ENCODE peak calls at places on chromosome 3, in five cellular contexts. One of them, this sample, is unnamed.

GRCh38 chr3:107845355-107846281 is 245.2 kb downstream of the CD47 start:
- DNase-seq in IMR-90: peak; percentile 21
- DNase-seq in GM12878: no peak
- DNase-seq in HepG2: no peak
- DNase-seq in HCT116: no peak
- DNase-seq in this sample: no peak

GRCh38 chr3:46715507-46716175 is 2.0 kb downstream of the PRSS50 start:
- DNase-seq in IMR-90: no peak
- DNase-seq in GM12878: no peak
- DNase-seq in HepG2: no peak
- DNase-seq in HCT116: no peak
- DNase-seq in this sample: no peak

GRCh38 chr3:194255252-194256039 is 95.7 kb downstream of the CPN2 start:
- DNase-seq in IMR-90: no peak
- DNase-seq in GM12878: peak; percentile 11
- DNase-seq in HepG2: peak; percentile 71
- DNase-seq in HCT116: no peak
- DNase-seq in this sample: peak; percentile 94

GRCh38 chr3:122299872-122300460 is 25.1 kb upstream of the CSTA start:
- DNase-seq in IMR-90: peak; percentile 17
- DNase-seq in GM12878: no peak
- DNase-seq in HepG2: peak; percentile 33
- DNase-seq in HCT116: peak; percentile 15
- DNase-seq in this sample: peak; percentile 26

GRCh38 chr3:153103406-153103945 is 58.5 kb upstream of the RAP2B start:
- DNase-seq in IMR-90: no peak
- DNase-seq in GM12878: no peak
- DNase-seq in HepG2: no peak
- DNase-seq in HCT116: no peak
- DNase-seq in this sample: no peak

GRCh38 chr3:187066228-187066995 is 72.9 kb downstream of the RPL39L start:
- DNase-seq in IMR-90: peak; percentile 11
- DNase-seq in GM12878: no peak
- DNase-seq in HepG2: peak; percentile 65
- DNase-seq in HCT116: peak; percentile 47
- DNase-seq in this sample: peak; percentile 69

GRCh38 chr3:132637590-132637989 is 22.0 kb downstream of the ACAD11 start:
- DNase-seq in IMR-90: peak; percentile 49
- DNase-seq in GM12878: no peak
- DNase-seq in HepG2: no peak
- DNase-seq in HCT116: no peak
- DNase-seq in this sample: no peak

GRCh38 chr3:139288266-139288821 is 55.5 kb upstream of the MRPS22 start:
- DNase-seq in IMR-90: no peak
- DNase-seq in GM12878: no peak
- DNase-seq in HepG2: no peak
- DNase-seq in HCT116: no peak
- DNase-seq in this sample: peak; percentile 67

GRCh38 chr3:187889601-187890404 is 144.5 kb upstream of the BCL6 start:
- DNase-seq in IMR-90: no peak
- DNase-seq in GM12878: no peak
- DNase-seq in HepG2: peak; percentile 75
- DNase-seq in HCT116: peak; percentile 13
- DNase-seq in this sample: peak; percentile 18

GRCh38 chr3:94150113-94150512 is 87.3 kb downstream of the NSUN3 start:
- DNase-seq in IMR-90: no peak
- DNase-seq in GM12878: no peak
- DNase-seq in HepG2: no peak
- DNase-seq in HCT116: no peak
- DNase-seq in this sample: no peak

GRCh38 chr3:37072892-37073291 is 79.6 kb downstream of the MLH1 start:
- DNase-seq in IMR-90: peak; percentile 93
- DNase-seq in GM12878: no peak
- DNase-seq in HepG2: no peak
- DNase-seq in HCT116: no peak
- DNase-seq in this sample: no peak

GRCh38 chr3:101329016-101329673 is 8.8 kb upstream of the IMPG2 start:
- DNase-seq in IMR-90: no peak
- DNase-seq in GM12878: no peak
- DNase-seq in HepG2: no peak
- DNase-seq in HCT116: no peak
- DNase-seq in this sample: no peak

GRCh38 chr3:196599734-196600128 is 31.3 kb downstream of the FBXO45 start:
- DNase-seq in IMR-90: peak; percentile 12
- DNase-seq in GM12878: no peak
- DNase-seq in HepG2: no peak
- DNase-seq in HCT116: no peak
- DNase-seq in this sample: no peak

GRCh38 chr3:130907966-130908365 is 14.1 kb downstream of the ATP2C1 start:
- DNase-seq in IMR-90: no peak
- DNase-seq in GM12878: no peak
- DNase-seq in HepG2: no peak
- DNase-seq in HCT116: no peak
- DNase-seq in this sample: no peak

GRCh38 chr3:19543212-19543841 is 390.7 kb downstream of the EFHB start:
- DNase-seq in IMR-90: no peak
- DNase-seq in GM12878: peak; percentile 25
- DNase-seq in HepG2: peak; percentile 15
- DNase-seq in HCT116: peak; percentile 1
- DNase-seq in this sample: no peak

GRCh38 chr3:56342475-56342874 is 125.8 kb downstream of the ERC2 start:
- DNase-seq in IMR-90: no peak
- DNase-seq in GM12878: no peak
- DNase-seq in HepG2: no peak
- DNase-seq in HCT116: no peak
- DNase-seq in this sample: no peak

GRCh38 chr3:13260259-13261103 is 159.6 kb downstream of the NUP210 start:
- DNase-seq in IMR-90: no peak
- DNase-seq in GM12878: no peak
- DNase-seq in HepG2: no peak
- DNase-seq in HCT116: no peak
- DNase-seq in this sample: no peak

GRCh38 chr3:155070932-155071387 is 9.2 kb upstream of the MME start:
- DNase-seq in IMR-90: peak; percentile 99
- DNase-seq in GM12878: no peak
- DNase-seq in HepG2: no peak
- DNase-seq in HCT116: no peak
- DNase-seq in this sample: peak; percentile 11

GRCh38 chr3:72123908-72124441 is 339.0 kb upstream of the PROK2 start:
- DNase-seq in IMR-90: peak; percentile 78
- DNase-seq in GM12878: peak; percentile 19
- DNase-seq in HepG2: peak; percentile 21
- DNase-seq in HCT116: peak; percentile 75
- DNase-seq in this sample: peak; percentile 64

GRCh38 chr3:119322021-119322522 is 27.9 kb downstream of the ARHGAP31 start:
- DNase-seq in IMR-90: peak; percentile 47
- DNase-seq in GM12878: no peak
- DNase-seq in HepG2: no peak
- DNase-seq in HCT116: no peak
- DNase-seq in this sample: no peak

GRCh38 chr3:119326976-119327375 is 32.8 kb downstream of the ARHGAP31 start:
- DNase-seq in IMR-90: no peak
- DNase-seq in GM12878: no peak
- DNase-seq in HepG2: no peak
- DNase-seq in HCT116: no peak
- DNase-seq in this sample: no peak

GRCh38 chr3:119322523-119323400 is 28.6 kb downstream of the ARHGAP31 start:
- DNase-seq in IMR-90: peak; percentile 79
- DNase-seq in GM12878: peak; percentile 73
- DNase-seq in HepG2: peak; percentile 56
- DNase-seq in HCT116: peak; percentile 48
- DNase-seq in this sample: peak; percentile 80

GRCh38 chr3:119324899-119325298 is 30.7 kb downstream of the ARHGAP31 start:
- DNase-seq in IMR-90: no peak
- DNase-seq in GM12878: no peak
- DNase-seq in HepG2: no peak
- DNase-seq in HCT116: no peak
- DNase-seq in this sample: no peak

DNA sequence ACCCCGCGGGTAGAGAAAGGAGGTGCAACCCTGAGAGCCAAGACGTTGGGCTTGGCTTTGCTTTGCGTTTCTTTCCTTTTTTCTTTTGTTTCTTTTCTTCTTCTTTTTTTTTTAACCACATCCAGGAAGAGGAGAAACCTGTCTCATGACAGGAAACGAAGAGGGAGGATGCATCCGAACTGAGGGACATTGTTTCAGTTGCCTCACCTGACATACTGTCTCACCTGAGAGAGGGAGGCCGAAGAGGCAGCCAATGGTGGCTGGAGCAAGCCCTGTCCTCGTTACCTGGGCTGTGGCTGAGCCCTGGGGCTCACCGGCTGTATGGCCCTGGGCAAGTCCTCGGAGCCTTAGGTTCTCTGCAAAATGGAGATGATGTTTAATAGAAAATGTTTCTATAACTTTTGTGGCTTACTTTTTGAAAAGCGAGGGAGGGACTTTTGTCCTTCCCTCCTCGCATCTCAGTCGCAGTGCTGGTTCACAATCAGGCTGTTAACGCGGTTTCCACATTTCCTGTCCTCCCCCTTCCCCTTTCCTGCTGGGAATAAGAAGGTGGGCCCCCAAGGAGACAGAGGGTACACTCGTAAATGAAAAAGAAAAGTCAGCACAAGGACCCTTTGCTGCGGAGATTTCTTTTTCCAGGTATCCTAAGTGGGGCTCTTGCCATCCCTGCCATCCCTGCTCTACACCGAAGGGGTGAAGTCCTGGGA is 29.4 kb downstream of the ARHGAP31 start:
- DNase-seq in IMR-90: no peak
- DNase-seq in GM12878: no peak
- DNase-seq in HepG2: no peak
- DNase-seq in HCT116: no peak
- DNase-seq in this sample: no peak
- TF ChIP-seq CEBPB in IMR-90: no peak
- TF ChIP-seq CEBPB in GM12878: no peak
- TF ChIP-seq CEBPB in HepG2: no peak
- TF ChIP-seq CEBPB in HCT116: no peak
- TF ChIP-seq CEBPB in this sample: no peak

GRCh38 chr3:26589678-26590077 is 32.9 kb upstream of the LRRC3B start:
- DNase-seq in IMR-90: no peak
- DNase-seq in GM12878: no peak
- DNase-seq in HepG2: no peak
- DNase-seq in HCT116: no peak
- DNase-seq in this sample: no peak
- H3K27me3 ChIP-seq in IMR-90: no peaks in the 10 kb centered on the region
- H3K27me3 ChIP-seq in GM12878: no peaks in the 10 kb centered on the region
- H3K27me3 ChIP-seq in HepG2: no peaks in the 10 kb centered on the region
- H3K27me3 ChIP-seq in HCT116: no peaks in the 10 kb centered on the region
- H3K27me3 ChIP-seq in this sample: no peaks in the 10 kb centered on the region

DNA sequence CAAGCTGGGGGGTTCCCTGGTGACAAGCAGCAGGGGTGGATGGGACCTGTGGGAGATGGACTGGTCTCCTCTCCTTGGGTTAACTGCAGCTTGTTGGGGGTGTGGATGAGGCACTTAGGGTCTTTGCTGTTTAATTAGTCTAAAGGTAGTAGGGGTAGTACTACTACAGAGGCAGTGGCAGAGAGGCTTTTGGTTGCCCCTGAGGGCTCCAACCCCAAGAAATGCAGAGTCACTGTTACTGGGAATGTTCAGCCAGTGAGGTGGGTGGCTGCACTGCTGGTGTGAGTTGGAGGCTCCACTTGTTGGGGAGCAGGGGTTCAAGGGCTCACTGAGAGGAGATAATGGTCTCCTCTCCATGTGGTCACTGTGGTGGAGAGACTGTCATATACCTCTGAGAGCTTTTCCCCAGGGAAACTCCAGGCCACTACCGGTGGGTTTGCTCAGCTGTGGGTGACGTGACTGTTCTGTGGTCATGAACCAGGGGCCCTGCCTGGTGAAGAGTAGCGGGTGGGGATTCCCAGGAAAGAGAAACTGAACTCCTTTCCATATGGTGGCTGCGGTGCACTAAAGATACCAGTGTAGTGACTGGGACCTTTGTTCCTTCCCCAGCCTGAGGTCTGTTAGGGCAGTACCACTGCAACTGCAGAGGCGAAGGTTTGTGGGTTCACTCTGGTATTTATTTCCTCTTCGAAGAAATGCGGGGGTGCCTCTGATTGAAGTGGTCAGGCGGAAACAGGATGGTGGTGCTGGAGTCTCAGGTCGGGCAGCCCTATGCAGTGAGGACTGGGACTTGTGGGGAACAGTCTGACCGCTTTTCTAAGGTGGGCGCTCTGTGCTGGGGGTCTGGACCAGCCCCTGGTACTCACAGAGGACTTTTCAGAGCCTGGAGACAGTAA is 68.9 kb upstream of the TNFSF10 start:
- DNase-seq in IMR-90: peak; percentile 16
- DNase-seq in GM12878: peak; percentile 96
- DNase-seq in HepG2: no peak
- DNase-seq in HCT116: no peak
- DNase-seq in this sample: no peak
- TF ChIP-seq CEBPB in IMR-90: no peak
- TF ChIP-seq CEBPB in GM12878: no peak
- TF ChIP-seq CEBPB in HepG2: no peak
- TF ChIP-seq CEBPB in HCT116: no peak
- TF ChIP-seq CEBPB in this sample: no peak

GRCh38 chr3:44208086-44208485 is 33.6 kb upstream of the TOPAZ1 start:
- DNase-seq in IMR-90: no peak
- DNase-seq in GM12878: no peak
- DNase-seq in HepG2: no peak
- DNase-seq in HCT116: no peak
- DNase-seq in this sample: no peak

GRCh38 chr3:44208568-44208967 is 33.1 kb upstream of the TOPAZ1 start:
- DNase-seq in IMR-90: no peak
- DNase-seq in GM12878: no peak
- DNase-seq in HepG2: no peak
- DNase-seq in HCT116: no peak
- DNase-seq in this sample: no peak

GRCh38 chr3:44206301-44206700 is 35.4 kb upstream of the TOPAZ1 start:
- DNase-seq in IMR-90: no peak
- DNase-seq in GM12878: no peak
- DNase-seq in HepG2: no peak
- DNase-seq in HCT116: no peak
- DNase-seq in this sample: no peak

GRCh38 chr3:44210967-44211366 is 30.7 kb upstream of the TOPAZ1 start:
- DNase-seq in IMR-90: no peak
- DNase-seq in GM12878: no peak
- DNase-seq in HepG2: no peak
- DNase-seq in HCT116: no peak
- DNase-seq in this sample: no peak

DNA sequence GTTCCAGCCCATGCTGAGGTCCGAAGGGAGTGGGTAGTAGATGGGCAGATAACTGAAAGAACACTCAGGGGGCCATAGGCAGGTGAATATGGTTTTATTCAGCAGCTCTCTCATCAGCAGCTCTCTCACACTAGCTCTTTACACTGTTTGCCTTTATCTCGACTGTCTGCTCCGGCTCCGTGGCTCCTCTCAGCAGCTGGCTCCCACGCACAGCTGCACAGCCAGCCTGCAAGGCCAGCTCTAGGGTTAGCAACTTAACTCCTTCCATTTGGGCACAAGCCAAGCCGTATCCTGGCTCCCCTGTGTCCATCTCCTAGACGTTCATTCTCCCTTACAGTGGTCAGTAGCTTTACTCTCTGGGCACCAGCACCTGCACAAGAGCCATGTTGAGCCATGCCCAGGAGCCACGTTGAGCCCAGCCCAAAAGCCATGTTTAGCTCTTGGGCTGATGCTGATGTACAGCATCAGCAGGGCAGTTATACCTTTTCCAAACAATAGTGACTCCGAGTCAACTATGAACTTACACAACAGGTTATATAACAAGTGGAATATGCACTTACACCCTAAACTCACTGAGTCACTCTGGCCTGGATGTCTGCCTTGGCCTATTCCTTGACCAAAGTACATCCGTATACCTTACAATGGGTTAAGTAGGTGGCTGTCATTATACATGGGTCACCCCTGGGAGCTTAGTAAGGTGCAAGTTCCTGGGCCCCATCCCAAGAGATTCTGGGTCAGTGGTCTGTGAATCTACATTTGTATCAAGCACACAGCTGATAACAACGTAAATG is 34.6 kb upstream of the TOPAZ1 start:
- DNase-seq in IMR-90: no peak
- DNase-seq in GM12878: no peak
- DNase-seq in HepG2: no peak
- DNase-seq in HCT116: no peak
- DNase-seq in this sample: no peak
- H3K27me3 ChIP-seq in IMR-90: peaks cover 4% of the 10 kb centered on the region
- H3K27me3 ChIP-seq in GM12878: no peaks in the 10 kb centered on the region
- H3K27me3 ChIP-seq in HepG2: peaks cover 5% of the 10 kb centered on the region
- H3K27me3 ChIP-seq in HCT116: no peaks in the 10 kb centered on the region
- H3K27me3 ChIP-seq in this sample: no peaks in the 10 kb centered on the region